ENCODE peak calls at places on chromosome 11, in eight cellular contexts. One of them, this sample, is unnamed.

GRCh38 chr11:15101072-15101701 is 13.5 kb upstream of the INSC start:
- DNase-seq in psoas muscle: peak; percentile 68
- DNase-seq in HCT116: peak; percentile 57
- DNase-seq in PC-9: no peak
- DNase-seq in CD4-positive, alpha-beta T cell: peak; percentile 29
- DNase-seq in body of pancreas: peak; percentile 74
- DNase-seq in A549: peak; percentile 57
- DNase-seq in transverse colon: peak; percentile 73
- DNase-seq in this sample: no peak

GRCh38 chr11:125165664-125166346 is 1.3 kb downstream of the PKNOX2 start:
- DNase-seq in psoas muscle: no peak
- DNase-seq in HCT116: no peak
- DNase-seq in PC-9: no peak
- DNase-seq in CD4-positive, alpha-beta T cell: no peak
- DNase-seq in body of pancreas: no peak
- DNase-seq in A549: no peak
- DNase-seq in transverse colon: no peak
- DNase-seq in this sample: no peak

GRCh38 chr11:44910591-44910990 is 40.1 kb downstream of the TP53I11 start:
- DNase-seq in psoas muscle: no peak
- DNase-seq in HCT116: no peak
- DNase-seq in PC-9: no peak
- DNase-seq in CD4-positive, alpha-beta T cell: no peak
- DNase-seq in body of pancreas: no peak
- DNase-seq in A549: no peak
- DNase-seq in transverse colon: no peak
- DNase-seq in this sample: no peak

GRCh38 chr11:119361056-119361787 is 14.7 kb upstream of the MFRP start:
- DNase-seq in psoas muscle: peak; percentile 92
- DNase-seq in HCT116: peak; percentile 79
- DNase-seq in PC-9: peak; percentile 93
- DNase-seq in CD4-positive, alpha-beta T cell: no peak
- DNase-seq in body of pancreas: peak; percentile 73
- DNase-seq in A549: peak; percentile 74
- DNase-seq in transverse colon: no peak
- DNase-seq in this sample: no peak

GRCh38 chr11:78646564-78647185 is 72.0 kb upstream of the NARS2 start:
- DNase-seq in psoas muscle: no peak
- DNase-seq in HCT116: peak; percentile 49
- DNase-seq in PC-9: peak; percentile 69
- DNase-seq in CD4-positive, alpha-beta T cell: peak; percentile 39
- DNase-seq in body of pancreas: peak; percentile 69
- DNase-seq in A549: peak; percentile 60
- DNase-seq in transverse colon: peak; percentile 65
- DNase-seq in this sample: no peak

GRCh38 chr11:22723257-22723656 is 56.8 kb downstream of the GAS2 start:
- DNase-seq in psoas muscle: no peak
- DNase-seq in HCT116: no peak
- DNase-seq in PC-9: no peak
- DNase-seq in CD4-positive, alpha-beta T cell: no peak
- DNase-seq in body of pancreas: no peak
- DNase-seq in A549: no peak
- DNase-seq in transverse colon: no peak
- DNase-seq in this sample: no peak

GRCh38 chr11:64762916-64763803 is 3.4 kb upstream of the PYGM start:
- DNase-seq in psoas muscle: peak; percentile 87
- DNase-seq in HCT116: no peak
- DNase-seq in PC-9: no peak
- DNase-seq in CD4-positive, alpha-beta T cell: no peak
- DNase-seq in body of pancreas: no peak
- DNase-seq in A549: no peak
- DNase-seq in transverse colon: no peak
- DNase-seq in this sample: no peak

GRCh38 chr11:67054851-67055523 is 1.7 kb upstream of the RHOD start:
- DNase-seq in psoas muscle: peak; percentile 81
- DNase-seq in HCT116: peak; percentile 26
- DNase-seq in PC-9: peak; percentile 99
- DNase-seq in CD4-positive, alpha-beta T cell: no peak
- DNase-seq in body of pancreas: peak; percentile 90
- DNase-seq in A549: peak; percentile 92
- DNase-seq in transverse colon: peak; percentile 78
- DNase-seq in this sample: no peak

GRCh38 chr11:44707094-44707493 is 19.7 kb upstream of the TSPAN18 start:
- DNase-seq in psoas muscle: no peak
- DNase-seq in HCT116: no peak
- DNase-seq in PC-9: no peak
- DNase-seq in CD4-positive, alpha-beta T cell: no peak
- DNase-seq in body of pancreas: no peak
- DNase-seq in A549: no peak
- DNase-seq in transverse colon: no peak
- DNase-seq in this sample: no peak

GRCh38 chr11:1048375-1049070 is 12.0 kb upstream of the MUC6 start:
- DNase-seq in psoas muscle: no peak
- DNase-seq in HCT116: no peak
- DNase-seq in PC-9: no peak
- DNase-seq in CD4-positive, alpha-beta T cell: no peak
- DNase-seq in body of pancreas: no peak
- DNase-seq in A549: no peak
- DNase-seq in transverse colon: no peak
- DNase-seq in this sample: no peak

GRCh38 chr11:74014880-74015279 is 6.0 kb upstream of the UCP3 start:
- DNase-seq in psoas muscle: no peak
- DNase-seq in HCT116: no peak
- DNase-seq in PC-9: no peak
- DNase-seq in CD4-positive, alpha-beta T cell: no peak
- DNase-seq in body of pancreas: no peak
- DNase-seq in A549: no peak
- DNase-seq in transverse colon: no peak
- DNase-seq in this sample: no peak

GRCh38 chr11:102552447-102553200 is 22.1 kb upstream of the MMP7 start:
- DNase-seq in psoas muscle: no peak
- DNase-seq in HCT116: peak; percentile 94
- DNase-seq in PC-9: peak; percentile 99
- DNase-seq in CD4-positive, alpha-beta T cell: no peak
- DNase-seq in body of pancreas: no peak
- DNase-seq in A549: peak; percentile 96
- DNase-seq in transverse colon: no peak
- DNase-seq in this sample: no peak

GRCh38 chr11:3605721-3606324 is 36.0 kb downstream of the ART5 start:
- DNase-seq in psoas muscle: no peak
- DNase-seq in HCT116: no peak
- DNase-seq in PC-9: peak; percentile 58
- DNase-seq in CD4-positive, alpha-beta T cell: no peak
- DNase-seq in body of pancreas: no peak
- DNase-seq in A549: no peak
- DNase-seq in transverse colon: no peak
- DNase-seq in this sample: no peak

GRCh38 chr11:3604169-3604568 is 37.6 kb downstream of the ART5 start:
- DNase-seq in psoas muscle: no peak
- DNase-seq in HCT116: no peak
- DNase-seq in PC-9: no peak
- DNase-seq in CD4-positive, alpha-beta T cell: no peak
- DNase-seq in body of pancreas: no peak
- DNase-seq in A549: no peak
- DNase-seq in transverse colon: no peak
- DNase-seq in this sample: no peak

GRCh38 chr11:3609416-3610265 is 32.2 kb downstream of the ART5 start:
- DNase-seq in psoas muscle: no peak
- DNase-seq in HCT116: peak; percentile 35
- DNase-seq in PC-9: no peak
- DNase-seq in CD4-positive, alpha-beta T cell: no peak
- DNase-seq in body of pancreas: peak; percentile 22
- DNase-seq in A549: peak; percentile 47
- DNase-seq in transverse colon: no peak
- DNase-seq in this sample: no peak

GRCh38 chr11:3605279-3605662 is 36.5 kb downstream of the ART5 start:
- DNase-seq in psoas muscle: no peak
- DNase-seq in HCT116: no peak
- DNase-seq in PC-9: no peak
- DNase-seq in CD4-positive, alpha-beta T cell: no peak
- DNase-seq in body of pancreas: no peak
- DNase-seq in A549: no peak
- DNase-seq in transverse colon: no peak
- DNase-seq in this sample: no peak
- H3K27ac ChIP-seq in psoas muscle: no peak overlapping the region
- H3K27ac ChIP-seq in HCT116: no peak overlapping the region
- H3K27ac ChIP-seq in PC-9: no peak overlapping the region
- H3K27ac ChIP-seq in CD4-positive, alpha-beta T cell: no peak overlapping the region
- H3K27ac ChIP-seq in body of pancreas: no peak overlapping the region
- H3K27ac ChIP-seq in A549: no peak overlapping the region
- H3K27ac ChIP-seq in transverse colon: no peak overlapping the region
- H3K27ac ChIP-seq in this sample: no peak overlapping the region

GRCh38 chr11:65967329-65967934 is 5.9 kb downstream of the SART1 start:
- DNase-seq in psoas muscle: no peak
- DNase-seq in HCT116: no peak
- DNase-seq in PC-9: no peak
- DNase-seq in CD4-positive, alpha-beta T cell: no peak
- DNase-seq in body of pancreas: no peak
- DNase-seq in A549: no peak
- DNase-seq in transverse colon: no peak
- DNase-seq in this sample: no peak

GRCh38 chr11:65965986-65966762 is 4.6 kb downstream of the SART1 start:
- DNase-seq in psoas muscle: no peak
- DNase-seq in HCT116: no peak
- DNase-seq in PC-9: no peak
- DNase-seq in CD4-positive, alpha-beta T cell: no peak
- DNase-seq in body of pancreas: no peak
- DNase-seq in A549: no peak
- DNase-seq in transverse colon: no peak
- DNase-seq in this sample: no peak

GRCh38 chr11:65964906-65965305 is 3.4 kb downstream of the SART1 start:
- DNase-seq in psoas muscle: no peak
- DNase-seq in HCT116: no peak
- DNase-seq in PC-9: no peak
- DNase-seq in CD4-positive, alpha-beta T cell: no peak
- DNase-seq in body of pancreas: no peak
- DNase-seq in A549: no peak
- DNase-seq in transverse colon: no peak
- DNase-seq in this sample: no peak

GRCh38 chr11:65972116-65972515 is 10.6 kb downstream of the SART1 start:
- DNase-seq in psoas muscle: no peak
- DNase-seq in HCT116: no peak
- DNase-seq in PC-9: no peak
- DNase-seq in CD4-positive, alpha-beta T cell: no peak
- DNase-seq in body of pancreas: no peak
- DNase-seq in A549: no peak
- DNase-seq in transverse colon: no peak
- DNase-seq in this sample: no peak

DNA sequence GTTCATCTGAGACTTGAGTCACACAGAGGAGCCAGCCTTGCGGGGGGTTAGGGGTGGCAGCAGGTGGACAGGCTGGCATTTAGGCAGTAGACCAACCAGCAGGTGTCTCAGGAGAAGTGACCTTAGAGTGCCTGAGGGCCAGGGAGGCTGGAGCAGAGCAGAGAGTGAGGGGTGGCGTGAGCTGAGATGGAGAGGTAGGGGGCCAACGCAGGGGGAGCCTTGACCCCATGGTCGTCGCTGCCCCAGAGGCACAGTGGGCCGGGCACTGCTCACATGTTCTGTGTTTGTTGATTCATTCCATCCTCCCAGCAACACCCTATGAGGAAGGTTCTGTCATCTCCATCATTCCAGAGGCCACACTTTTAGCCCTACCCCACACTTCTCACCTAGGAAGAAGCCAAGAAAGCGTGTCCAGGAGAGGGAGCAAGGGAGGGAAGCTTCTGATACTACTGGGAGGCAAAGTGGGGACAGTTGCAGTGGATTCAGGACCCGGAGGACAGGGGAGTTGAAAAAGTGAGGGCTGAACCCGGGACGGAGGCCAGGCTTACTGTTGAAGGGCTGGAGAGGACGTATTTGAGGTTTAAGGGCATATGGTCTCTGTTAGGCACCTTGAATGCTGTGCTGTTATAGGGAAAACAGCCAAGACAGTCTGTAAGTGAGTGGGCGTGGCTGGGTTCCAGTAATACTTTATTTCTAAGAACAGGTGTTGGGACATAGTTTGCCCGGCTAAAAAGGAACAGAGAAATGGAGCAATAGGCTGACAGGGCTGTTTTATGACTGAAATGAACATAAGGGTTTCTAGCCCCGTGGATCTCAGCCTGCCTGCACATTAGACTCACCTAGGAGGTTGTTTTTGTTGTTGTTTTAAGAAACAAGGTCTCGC is 7.3 kb downstream of the SART1 start:
- DNase-seq in psoas muscle: no peak
- DNase-seq in HCT116: no peak
- DNase-seq in PC-9: no peak
- DNase-seq in CD4-positive, alpha-beta T cell: no peak
- DNase-seq in body of pancreas: no peak
- DNase-seq in A549: no peak
- DNase-seq in transverse colon: no peak
- DNase-seq in this sample: no peak
- TF ChIP-seq CTCF in psoas muscle: peak; percentile 26
- TF ChIP-seq CTCF in HCT116: no peak
- TF ChIP-seq CTCF in PC-9: no peak
- TF ChIP-seq CTCF in CD4-positive, alpha-beta T cell: no peak
- TF ChIP-seq CTCF in body of pancreas: no peak
- TF ChIP-seq CTCF in A549: no peak
- TF ChIP-seq CTCF in transverse colon: no peak
- TF ChIP-seq CTCF in this sample: no peak

GRCh38 chr11:31441296-31441695 is 68.1 kb downstream of the IMMP1L start:
- DNase-seq in psoas muscle: no peak
- DNase-seq in HCT116: no peak
- DNase-seq in PC-9: no peak
- DNase-seq in CD4-positive, alpha-beta T cell: no peak
- DNase-seq in body of pancreas: no peak
- DNase-seq in A549: no peak
- DNase-seq in transverse colon: no peak
- DNase-seq in this sample: no peak
- H3K27ac ChIP-seq in psoas muscle: no peak overlapping the region
- H3K27ac ChIP-seq in HCT116: no peak overlapping the region
- H3K27ac ChIP-seq in PC-9: no peak overlapping the region
- H3K27ac ChIP-seq in CD4-positive, alpha-beta T cell: no peak overlapping the region
- H3K27ac ChIP-seq in body of pancreas: no peak overlapping the region
- H3K27ac ChIP-seq in A549: no peak overlapping the region
- H3K27ac ChIP-seq in transverse colon: no peak overlapping the region
- H3K27ac ChIP-seq in this sample: no peak overlapping the region

GRCh38 chr11:96396637-96397036 is 6.8 kb downstream of the JRKL start:
- DNase-seq in psoas muscle: no peak
- DNase-seq in HCT116: no peak
- DNase-seq in PC-9: no peak
- DNase-seq in CD4-positive, alpha-beta T cell: no peak
- DNase-seq in body of pancreas: no peak
- DNase-seq in A549: no peak
- DNase-seq in transverse colon: no peak
- DNase-seq in this sample: no peak

GRCh38 chr11:96391698-96392307 is 2.0 kb downstream of the JRKL start:
- DNase-seq in psoas muscle: no peak
- DNase-seq in HCT116: no peak
- DNase-seq in PC-9: no peak
- DNase-seq in CD4-positive, alpha-beta T cell: no peak
- DNase-seq in body of pancreas: no peak
- DNase-seq in A549: peak; percentile 3
- DNase-seq in transverse colon: no peak
- DNase-seq in this sample: no peak

GRCh38 chr11:96394773-96395172 is 5.0 kb downstream of the JRKL start:
- DNase-seq in psoas muscle: no peak
- DNase-seq in HCT116: no peak
- DNase-seq in PC-9: no peak
- DNase-seq in CD4-positive, alpha-beta T cell: no peak
- DNase-seq in body of pancreas: no peak
- DNase-seq in A549: no peak
- DNase-seq in transverse colon: no peak
- DNase-seq in this sample: no peak

GRCh38 chr11:96390403-96390830 is 604 bp downstream of the JRKL start:
- DNase-seq in psoas muscle: no peak
- DNase-seq in HCT116: no peak
- DNase-seq in PC-9: no peak
- DNase-seq in CD4-positive, alpha-beta T cell: no peak
- DNase-seq in body of pancreas: no peak
- DNase-seq in A549: peak; percentile 10
- DNase-seq in transverse colon: no peak
- DNase-seq in this sample: no peak

GRCh38 chr11:96393753-96394348 is 4.0 kb downstream of the JRKL start:
- DNase-seq in psoas muscle: no peak
- DNase-seq in HCT116: peak; percentile 22
- DNase-seq in PC-9: no peak
- DNase-seq in CD4-positive, alpha-beta T cell: no peak
- DNase-seq in body of pancreas: no peak
- DNase-seq in A549: peak; percentile 43
- DNase-seq in transverse colon: no peak
- DNase-seq in this sample: no peak
- TF ChIP-seq CTCF in psoas muscle: peak; percentile 64
- TF ChIP-seq CTCF in HCT116: peak; percentile 51
- TF ChIP-seq CTCF in PC-9: peak; percentile 86
- TF ChIP-seq CTCF in CD4-positive, alpha-beta T cell: peak; percentile 86
- TF ChIP-seq CTCF in body of pancreas: no peak
- TF ChIP-seq CTCF in A549: peak; percentile 77
- TF ChIP-seq CTCF in transverse colon: peak; percentile 60
- TF ChIP-seq CTCF in this sample: peak; percentile 78

This sample was measured in esophagus squamous epithelium.